ENCODE peak calls at places on chromosome 11, in eight cellular contexts. Z is lower lobe of right lung, F is T-helper 17 cell, A is Right ventricle myocardium superior, B is right cardiac atrium, E is pancreas, M is A549, Y is esophagus mucosa. T is an unnamed sample.

GRCh38 chr11:69280994-69281393 is 13.0 kb upstream of the MYEOV start:
- ATAC-seq in F (no peak), A (peak), M (peak), Y (peak), B (peak), E (peak), Z (peak), T (peak)

GRCh38 chr11:83306385-83307080 is 20.4 kb upstream of the CCDC90B start:
- ATAC-seq in B (no peak), E (no peak), A (no peak), M (no peak), Z (no peak), Y (no peak), F (no peak), T (no peak)

GRCh38 chr11:46120711-46121327 is 435 bp downstream of the PHF21A start:
- ATAC-seq in Z (peak), A (peak), M (peak), F (peak), E (peak), Y (peak), B (peak), T (peak)

GRCh38 chr11:7672960-7673723 is at the start of gene CYB5R2:
- ATAC-seq in B (peak), E (peak), F (peak), Y (peak), A (peak), M (peak), Z (peak), T (peak)

GRCh38 chr11:73585834-73586575 is 11.9 kb downstream of the FAM168A start:
- ATAC-seq in F (no peak), A (no peak), B (no peak), E (no peak), M (no peak), Y (peak), Z (no peak), T (no peak)

GRCh38 chr11:10844364-10844763 is 13.5 kb downstream of the ZBED5 start:
- ATAC-seq in M (no peak), B (no peak), Y (no peak), A (no peak), Z (no peak), F (no peak), E (no peak), T (no peak)

GRCh38 chr11:74019860-74020259 is 11.0 kb upstream of the UCP3 start:
- ATAC-seq in F (peak), B (no peak), Y (peak), Z (no peak), E (no peak), A (no peak), M (no peak), T (no peak)

GRCh38 chr11:27420722-27421572 is 51.6 kb downstream of the LGR4 start:
- ATAC-seq in M (peak), E (no peak), Y (peak), B (no peak), A (no peak), F (no peak), Z (peak), T (no peak)

GRCh38 chr11:59224419-59224928 is 11.7 kb upstream of the MPEG1 start:
- ATAC-seq in Z (peak), B (peak), Y (peak), M (no peak), F (peak), E (peak), A (peak), T (peak)

GRCh38 chr11:72821920-72822799 is 7.9 kb downstream of the ATG16L2 start:
- ATAC-seq in A (peak), E (peak), B (peak), F (peak), Y (peak), M (peak), Z (peak), T (peak)

GRCh38 chr11:63574856-63575602 is 11.8 kb upstream of the PLAAT2 start:
- ATAC-seq in F (no peak), Y (peak), E (peak), B (peak), Z (peak), A (peak), M (peak), T (peak)

GRCh38 chr11:898160-898517 is 12.5 kb downstream of the CHID1 start:
- ATAC-seq in Z (no peak), E (peak), Y (no peak), M (peak), B (peak), F (no peak), A (no peak), T (peak)

GRCh38 chr11:122937978-122938377 is 43.7 kb downstream of the BSX start:
- ATAC-seq in Y (no peak), Z (no peak), A (no peak), M (no peak), B (no peak), F (no peak), E (no peak), T (no peak)

GRCh38 chr11:45184640-45185039 is 38.2 kb downstream of the PRDM11 start:
- ATAC-seq in E (no peak), Y (no peak), Z (no peak), A (no peak), B (no peak), F (no peak), M (no peak), T (no peak)

GRCh38 chr11:11444027-11444799 is 91.2 kb upstream of the CSNK2A3 start:
- ATAC-seq in A (peak), Z (no peak), Y (no peak), E (peak), B (peak), M (no peak), F (no peak), T (peak)

GRCh38 chr11:78465169-78465942 is 47.7 kb upstream of the GAB2 start:
- ATAC-seq in M (no peak), Z (peak), B (no peak), Y (peak), F (peak), E (peak), A (no peak), T (no peak)

GRCh38 chr11:114553642-114554041 is 6.0 kb downstream of the NXPE1 start:
- ATAC-seq in A (no peak), Z (no peak), B (no peak), F (no peak), Y (no peak), M (no peak), E (no peak), T (no peak)

GRCh38 chr11:131185915-131186314 is 184.5 kb upstream of the NTM start:
- ATAC-seq in M (no peak), A (peak), F (no peak), B (no peak), E (no peak), Y (no peak), Z (no peak), T (no peak)

GRCh38 chr11:33718441-33718840 is 17.8 kb downstream of the CD59 start:
- ATAC-seq in Y (no peak), M (no peak), E (no peak), B (no peak), A (no peak), Z (no peak), F (no peak), T (no peak)

GRCh38 chr11:16924826-16925494 is 89.3 kb downstream of the PLEKHA7 start:
- ATAC-seq in E (peak), F (no peak), Z (peak), Y (peak), A (peak), B (peak), M (peak), T (peak)

GRCh38 chr11:34050967-34051348 is 573 bp upstream of the CAPRIN1 start:
- ATAC-seq in Z (peak), E (peak), B (peak), Y (no peak), F (peak), M (peak), A (peak), T (peak)

GRCh38 chr11:99366476-99366992 is 345.8 kb downstream of the CNTN5 start:
- ATAC-seq in B (no peak), Y (no peak), Z (no peak), F (no peak), A (no peak), E (no peak), M (no peak), T (no peak)

GRCh38 chr11:17552392-17553248 is 5.6 kb downstream of the OTOG start:
- ATAC-seq in A (no peak), M (no peak), F (no peak), Y (no peak), B (peak), E (no peak), Z (peak), T (no peak)

GRCh38 chr11:6545917-6546605 is 49.0 kb downstream of the DNHD1 start:
- ATAC-seq in Y (no peak), B (peak), M (peak), E (no peak), Z (no peak), A (peak), F (no peak), T (no peak)

GRCh38 chr11:2385156-2386151 is 8.3 kb downstream of the CD81 start:
- ATAC-seq in M (no peak), E (no peak), F (peak), B (no peak), A (no peak), Z (no peak), Y (peak), T (no peak)

GRCh38 chr11:47510231-47510630 is 42.7 kb downstream of the CELF1 start:
- ATAC-seq in F (no peak), E (no peak), M (no peak), A (no peak), Y (peak), Z (no peak), B (no peak), T (no peak)

GRCh38 chr11:100561325-100561724 is 125.8 kb upstream of the ARHGAP42 start:
- ATAC-seq in A (peak), Y (no peak), F (no peak), Z (no peak), E (no peak), B (no peak), M (no peak), T (no peak)